ENCODE peak calls at places on chromosomes 11 and 22, in four cellular contexts. One of them, this sample, is unnamed.

GRCh38 chr11:47992959-47993820 is 12.8 kb downstream of the PTPRJ start:
- DNase-seq in K562: peak
- DNase-seq in IMR-90: peak
- DNase-seq in HepG2: no peak
- DNase-seq in this sample: peak

GRCh38 chr11:25961539-25961938 is 370.4 kb upstream of the ANO3 start:
- DNase-seq in K562: no peak
- DNase-seq in IMR-90: no peak
- DNase-seq in HepG2: no peak
- DNase-seq in this sample: no peak

GRCh38 chr11:121494355-121495099 is 41.8 kb upstream of the SORL1-AS1 start:
- DNase-seq in K562: no peak
- DNase-seq in IMR-90: no peak
- DNase-seq in HepG2: no peak
- DNase-seq in this sample: no peak

GRCh38 chr11:128463386-128463829 is 124.0 kb downstream of the ETS1 start:
- DNase-seq in K562: no peak
- DNase-seq in IMR-90: peak
- DNase-seq in HepG2: no peak
- DNase-seq in this sample: no peak

GRCh38 chr11:120121914-120122473 is 15.9 kb downstream of the TRIM29 start:
- DNase-seq in K562: no peak
- DNase-seq in IMR-90: no peak
- DNase-seq in HepG2: peak
- DNase-seq in this sample: no peak

GRCh38 chr11:126704144-126704543 is 296.4 kb downstream of the KIRREL3 start:
- DNase-seq in K562: no peak
- DNase-seq in IMR-90: no peak
- DNase-seq in HepG2: no peak
- DNase-seq in this sample: no peak

GRCh38 chr11:65903068-65903481 is 2.9 kb upstream of the FOSL1 start:
- DNase-seq in K562: peak
- DNase-seq in IMR-90: peak
- DNase-seq in HepG2: peak
- DNase-seq in this sample: peak

GRCh38 chr22:25696763-25697710 is 45.0 kb upstream of the MYO18B start:
- DNase-seq in K562: no peak
- DNase-seq in IMR-90: no peak
- DNase-seq in HepG2: no peak
- DNase-seq in this sample: no peak

GRCh38 chr11:70080763-70081162 is 2.6 kb downstream of the ANO1 start:
- DNase-seq in K562: no peak
- DNase-seq in IMR-90: no peak
- DNase-seq in HepG2: no peak
- DNase-seq in this sample: peak

GRCh38 chr11:78200553-78200952 is 11.8 kb downstream of the USP35 start:
- DNase-seq in K562: no peak
- DNase-seq in IMR-90: no peak
- DNase-seq in HepG2: no peak
- DNase-seq in this sample: no peak

GRCh38 chr22:39077513-39077840 is 402 bp downstream of the APOBEC3G start:
- DNase-seq in K562: peak
- DNase-seq in IMR-90: no peak
- DNase-seq in HepG2: no peak
- DNase-seq in this sample: no peak

GRCh38 chr22:46916886-46917625 is 154.6 kb downstream of the TBC1D22A start:
- DNase-seq in K562: no peak
- DNase-seq in IMR-90: no peak
- DNase-seq in HepG2: no peak
- DNase-seq in this sample: no peak

GRCh38 chr22:40325315-40325714 is 21.0 kb upstream of the ADSL start:
- DNase-seq in K562: no peak
- DNase-seq in IMR-90: no peak
- DNase-seq in HepG2: no peak
- DNase-seq in this sample: no peak
- TF ChIP-seq MAZ in K562: no peak
- TF ChIP-seq MAZ in IMR-90: no peak
- TF ChIP-seq MAZ in HepG2: no peak
- TF ChIP-seq MAZ in this sample: no peak

GRCh38 chr11:17371614-17372013 is 16.8 kb downstream of the KCNJ11 start:
- DNase-seq in K562: no peak
- DNase-seq in IMR-90: peak
- DNase-seq in HepG2: no peak
- DNase-seq in this sample: no peak
- TF ChIP-seq MAZ in K562: no peak
- TF ChIP-seq MAZ in IMR-90: no peak
- TF ChIP-seq MAZ in HepG2: no peak
- TF ChIP-seq MAZ in this sample: no peak

DNA sequence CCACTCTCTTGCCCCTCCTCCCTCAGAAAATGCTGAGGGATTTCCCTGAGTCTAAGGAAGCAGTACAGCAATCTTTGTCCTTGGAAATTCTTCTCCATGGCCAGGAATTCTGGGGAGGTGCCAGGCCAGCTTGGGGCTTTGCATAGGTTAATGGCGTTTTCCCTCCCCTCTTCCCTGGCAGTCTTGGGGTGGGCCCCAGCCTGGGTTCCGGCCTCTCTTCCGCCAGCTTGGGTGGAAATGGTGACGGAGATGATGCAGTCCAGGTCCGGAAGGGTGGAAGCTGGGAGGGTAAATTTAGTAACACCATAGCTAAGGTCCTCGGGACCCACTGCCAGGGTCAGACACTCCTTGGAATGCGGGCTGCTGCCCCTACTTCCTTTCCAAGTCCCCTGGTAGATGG is 5.0 kb downstream of the PHLDB1 start:
- DNase-seq in K562: no peak
- DNase-seq in IMR-90: peak
- DNase-seq in HepG2: no peak
- DNase-seq in this sample: no peak
- TF ChIP-seq MAZ in K562: no peak
- TF ChIP-seq MAZ in IMR-90: no peak
- TF ChIP-seq MAZ in HepG2: no peak
- TF ChIP-seq MAZ in this sample: no peak

GRCh38 chr22:42344391-42344861 is 74.0 kb upstream of the TCF20 start:
- DNase-seq in K562: no peak
- DNase-seq in IMR-90: no peak
- DNase-seq in HepG2: no peak
- DNase-seq in this sample: no peak
- TF ChIP-seq MAZ in K562: no peak
- TF ChIP-seq MAZ in IMR-90: no peak
- TF ChIP-seq MAZ in HepG2: no peak
- TF ChIP-seq MAZ in this sample: no peak

GRCh38 chr11:61516675-61517516 is 8.3 kb downstream of the LRRC10B start:
- DNase-seq in K562: peak
- DNase-seq in IMR-90: no peak
- DNase-seq in HepG2: peak
- DNase-seq in this sample: peak
- TF ChIP-seq MAZ in K562: peak
- TF ChIP-seq MAZ in IMR-90: no peak
- TF ChIP-seq MAZ in HepG2: no peak
- TF ChIP-seq MAZ in this sample: no peak

This sample was measured in A549.